ENCODE peak calls at places on chromosomes 4 and X, in four cellular contexts. J, F, G and V are unnamed samples.

GRCh38 chr4:60879135-60879701 is 320.9 kb upstream of the ADGRL3 start:
- DNase-seq in J (no peak), F (no peak), G (no peak), V (no peak)

GRCh38 chr4:128648021-128648420 is 161.5 kb upstream of the JADE1 start:
- DNase-seq in J (no peak), F (no peak), G (no peak), V (no peak)

GRCh38 chr4:6858997-6859396 is 50.6 kb upstream of the TBC1D14 start:
- DNase-seq in J (no peak), F (no peak), G (no peak), V (no peak)

GRCh38 chrX:29082558-29082957 is 495.3 kb downstream of the IL1RAPL1 start:
- DNase-seq in J (no peak), F (no peak), G (no peak), V (no peak)

GRCh38 chrX:129726307-129727111 is 12.3 kb upstream of the XPNPEP2 start:
- DNase-seq in J (peak), F (peak), G (peak), V (peak)

GRCh38 chrX:71542825-71543224 is 9.9 kb downstream of the OGT start:
- DNase-seq in J (no peak), F (no peak), G (no peak), V (no peak)

GRCh38 chr4:104983615-104984179 is 163.0 kb upstream of the TET2 start:
- DNase-seq in J (no peak), F (no peak), G (no peak), V (no peak)

GRCh38 chr4:41432889-41433288 is 105.1 kb upstream of the LIMCH1 start:
- DNase-seq in J (no peak), F (peak), G (no peak), V (no peak)

GRCh38 chr4:176837176-176837915 is 44.6 kb upstream of the VEGFC start:
- DNase-seq in J (no peak), F (peak), G (no peak), V (no peak)

GRCh38 chrX:153883163-153883843 is 2.7 kb downstream of the L1CAM start:
- DNase-seq in J (peak), F (no peak), G (no peak), V (no peak)

GRCh38 chrX:17547658-17548057 is 172.7 kb downstream of the NHS start:
- DNase-seq in J (no peak), F (peak), G (no peak), V (no peak)

GRCh38 chr4:77193511-77194236 is 36.7 kb downstream of the CCNG2 start:
- DNase-seq in J (peak), F (no peak), G (peak), V (no peak)

GRCh38 chrX:47283015-47283771 is 50.4 kb downstream of the USP11 start:
- DNase-seq in J (peak), F (peak), G (peak), V (peak)

GRCh38 chr4:40194602-40195161 is 2.1 kb upstream of the RHOH start:
- DNase-seq in J (no peak), F (peak), G (no peak), V (no peak)

GRCh38 chr4:110475881-110476818 is at the start of gene ENPEP:
- DNase-seq in J (peak), F (no peak), G (peak), V (peak)

GRCh38 chr4:157304769-157305168 is 84.2 kb downstream of the GRIA2 start:
- DNase-seq in J (no peak), F (no peak), G (no peak), V (no peak)

GRCh38 chr4:163173713-163174112 is 7.0 kb upstream of the NAF1 start:
- DNase-seq in J (no peak), F (no peak), G (no peak), V (no peak)

GRCh38 chr4:147831452-147832192 is 99.7 kb downstream of the ARHGAP10 start:
- DNase-seq in J (no peak), F (peak), G (no peak), V (no peak)

GRCh38 chr4:190121759-190122158 is 51.8 kb upstream of the DUX4 start:
- DNase-seq in J (no peak), F (no peak), G (no peak), V (no peak)

GRCh38 chr4:128835498-128836222 is 26.2 kb downstream of the JADE1 start:
- DNase-seq in J (peak), F (no peak), G (peak), V (no peak)

GRCh38 chr4:37516057-37516775 is 170.0 kb downstream of the RELL1 start:
- DNase-seq in J (no peak), F (peak), G (no peak), V (no peak)

GRCh38 chrX:37787353-37787869 is 7.6 kb downstream of the CYBB start:
- DNase-seq in J (no peak), F (no peak), G (no peak), V (no peak)